ENCODE peak calls at places on chromosomes 5 and 9, in six cellular contexts. One of them, this sample, is unnamed.

GRCh38 chr5:125530833-125531610 is 784.6 kb upstream of the ZNF608 start:
- DNase-seq in sigmoid colon: no peak
- DNase-seq in testis: no peak
- DNase-seq in adrenal gland: no peak
- DNase-seq in psoas muscle: no peak
- DNase-seq in IMR-90: no peak
- DNase-seq in this sample: no peak

GRCh38 chr9:70259512-70259802 is 679 bp downstream of the SMC5 start:
- DNase-seq in sigmoid colon: no peak
- DNase-seq in testis: no peak
- DNase-seq in adrenal gland: no peak
- DNase-seq in psoas muscle: no peak
- DNase-seq in IMR-90: no peak
- DNase-seq in this sample: no peak

GRCh38 chr9:136532799-136533774 is 12.8 kb downstream of the NOTCH1 start:
- DNase-seq in sigmoid colon: no peak
- DNase-seq in testis: no peak
- DNase-seq in adrenal gland: no peak
- DNase-seq in psoas muscle: no peak
- DNase-seq in IMR-90: no peak
- DNase-seq in this sample: no peak

GRCh38 chr5:88269222-88269771 is 652 bp upstream of the TMEM161B start:
- DNase-seq in sigmoid colon: no peak
- DNase-seq in testis: peak; percentile 16
- DNase-seq in adrenal gland: no peak
- DNase-seq in psoas muscle: no peak
- DNase-seq in IMR-90: peak; percentile 16
- DNase-seq in this sample: no peak

GRCh38 chr9:92971776-92972175 is 24.5 kb downstream of the FGD3 start:
- DNase-seq in sigmoid colon: no peak
- DNase-seq in testis: no peak
- DNase-seq in adrenal gland: no peak
- DNase-seq in psoas muscle: no peak
- DNase-seq in IMR-90: no peak
- DNase-seq in this sample: no peak

GRCh38 chr5:95986937-95987520 is 25.4 kb upstream of the ELL2 start:
- DNase-seq in sigmoid colon: no peak
- DNase-seq in testis: no peak
- DNase-seq in adrenal gland: no peak
- DNase-seq in psoas muscle: no peak
- DNase-seq in IMR-90: no peak
- DNase-seq in this sample: no peak

GRCh38 chr9:93071464-93071863 is 13.0 kb downstream of the SUSD3 start:
- DNase-seq in sigmoid colon: no peak
- DNase-seq in testis: peak; percentile 59
- DNase-seq in adrenal gland: no peak
- DNase-seq in psoas muscle: no peak
- DNase-seq in IMR-90: peak; percentile 18
- DNase-seq in this sample: no peak

GRCh38 chr9:79264511-79265448 is 307.0 kb upstream of the TLE4 start:
- DNase-seq in sigmoid colon: no peak
- DNase-seq in testis: no peak
- DNase-seq in adrenal gland: no peak
- DNase-seq in psoas muscle: no peak
- DNase-seq in IMR-90: no peak
- DNase-seq in this sample: no peak

GRCh38 chr9:114308361-114308950 is 14.4 kb upstream of the ORM1 start:
- DNase-seq in sigmoid colon: peak; percentile 37
- DNase-seq in testis: peak; percentile 6
- DNase-seq in adrenal gland: peak; percentile 6
- DNase-seq in psoas muscle: no peak
- DNase-seq in IMR-90: no peak
- DNase-seq in this sample: peak; percentile 57

GRCh38 chr9:16485575-16486321 is 384.7 kb downstream of the BNC2 start:
- DNase-seq in sigmoid colon: no peak
- DNase-seq in testis: no peak
- DNase-seq in adrenal gland: no peak
- DNase-seq in psoas muscle: no peak
- DNase-seq in IMR-90: no peak
- DNase-seq in this sample: no peak

GRCh38 chr5:78958672-78959410 is 26.3 kb downstream of the ARSB start:
- DNase-seq in sigmoid colon: no peak
- DNase-seq in testis: no peak
- DNase-seq in adrenal gland: no peak
- DNase-seq in psoas muscle: no peak
- DNase-seq in IMR-90: no peak
- DNase-seq in this sample: no peak

GRCh38 chr9:744790-745456 is 96.6 kb upstream of the DMRT1 start:
- DNase-seq in sigmoid colon: peak; percentile 93
- DNase-seq in testis: peak; percentile 73
- DNase-seq in adrenal gland: peak; percentile 22
- DNase-seq in psoas muscle: peak; percentile 94
- DNase-seq in IMR-90: no peak
- DNase-seq in this sample: no peak

GRCh38 chr5:55708732-55709131 is 3.4 kb downstream of the SLC38A9 start:
- DNase-seq in sigmoid colon: no peak
- DNase-seq in testis: no peak
- DNase-seq in adrenal gland: no peak
- DNase-seq in psoas muscle: no peak
- DNase-seq in IMR-90: peak; percentile 34
- DNase-seq in this sample: no peak

GRCh38 chr9:6907772-6908381 is 150.1 kb downstream of the KDM4C start:
- DNase-seq in sigmoid colon: no peak
- DNase-seq in testis: no peak
- DNase-seq in adrenal gland: no peak
- DNase-seq in psoas muscle: no peak
- DNase-seq in IMR-90: peak; percentile 55
- DNase-seq in this sample: no peak

GRCh38 chr5:60463179-60463868 is 236.6 kb downstream of the DEPDC1B start:
- DNase-seq in sigmoid colon: no peak
- DNase-seq in testis: no peak
- DNase-seq in adrenal gland: no peak
- DNase-seq in psoas muscle: no peak
- DNase-seq in IMR-90: no peak
- DNase-seq in this sample: no peak

GRCh38 chr9:91589101-91589553 is 165.5 kb upstream of the NFIL3 start:
- DNase-seq in sigmoid colon: peak; percentile 74
- DNase-seq in testis: peak; percentile 65
- DNase-seq in adrenal gland: peak; percentile 26
- DNase-seq in psoas muscle: no peak
- DNase-seq in IMR-90: peak; percentile 88
- DNase-seq in this sample: no peak

GRCh38 chr9:87786423-87786822 is 60.5 kb downstream of the CTSL start:
- DNase-seq in sigmoid colon: no peak
- DNase-seq in testis: no peak
- DNase-seq in adrenal gland: no peak
- DNase-seq in psoas muscle: no peak
- DNase-seq in IMR-90: no peak
- DNase-seq in this sample: no peak

GRCh38 chr5:137887831-137888230 is 1.4 kb upstream of the PKD2L2 start:
- DNase-seq in sigmoid colon: no peak
- DNase-seq in testis: no peak
- DNase-seq in adrenal gland: no peak
- DNase-seq in psoas muscle: no peak
- DNase-seq in IMR-90: no peak
- DNase-seq in this sample: no peak

GRCh38 chr9:103287361-103287760 is 292.2 kb downstream of the CYLC2 start:
- DNase-seq in sigmoid colon: no peak
- DNase-seq in testis: no peak
- DNase-seq in adrenal gland: no peak
- DNase-seq in psoas muscle: no peak
- DNase-seq in IMR-90: no peak
- DNase-seq in this sample: no peak

GRCh38 chr9:123686131-123686848 is 243.6 kb downstream of the DENND1A start:
- DNase-seq in sigmoid colon: no peak
- DNase-seq in testis: peak; percentile 57
- DNase-seq in adrenal gland: peak; percentile 52
- DNase-seq in psoas muscle: no peak
- DNase-seq in IMR-90: peak; percentile 32
- DNase-seq in this sample: no peak

GRCh38 chr9:26781906-26782305 is 110.7 kb downstream of the CAAP1 start:
- DNase-seq in sigmoid colon: no peak
- DNase-seq in testis: no peak
- DNase-seq in adrenal gland: no peak
- DNase-seq in psoas muscle: no peak
- DNase-seq in IMR-90: no peak
- DNase-seq in this sample: no peak

GRCh38 chr5:19986036-19986619 is 1.9 kb downstream of the CDH18 start:
- DNase-seq in sigmoid colon: no peak
- DNase-seq in testis: no peak
- DNase-seq in adrenal gland: no peak
- DNase-seq in psoas muscle: no peak
- DNase-seq in IMR-90: no peak
- DNase-seq in this sample: no peak

GRCh38 chr9:72579190-72579589 is 57.8 kb downstream of the TMC1 start:
- DNase-seq in sigmoid colon: no peak
- DNase-seq in testis: no peak
- DNase-seq in adrenal gland: peak; percentile 71
- DNase-seq in psoas muscle: peak; percentile 74
- DNase-seq in IMR-90: peak; percentile 63
- DNase-seq in this sample: peak; percentile 74

GRCh38 chr5:168874713-168875380 is 295.7 kb upstream of the PANK3 start:
- DNase-seq in sigmoid colon: no peak
- DNase-seq in testis: no peak
- DNase-seq in adrenal gland: no peak
- DNase-seq in psoas muscle: no peak
- DNase-seq in IMR-90: peak; percentile 5
- DNase-seq in this sample: no peak
- TF ChIP-seq CTCF in sigmoid colon: no peak
- TF ChIP-seq CTCF in testis: no peak
- TF ChIP-seq CTCF in adrenal gland: no peak
- TF ChIP-seq CTCF in psoas muscle: no peak
- TF ChIP-seq CTCF in IMR-90: peak; percentile 35
- TF ChIP-seq CTCF in this sample: no peak

GRCh38 chr5:93574939-93575241 is 6.1 kb downstream of the NR2F1-AS1 start:
- DNase-seq in sigmoid colon: no peak
- DNase-seq in testis: no peak
- DNase-seq in adrenal gland: no peak
- DNase-seq in psoas muscle: no peak
- DNase-seq in IMR-90: no peak
- DNase-seq in this sample: no peak

GRCh38 chr5:93575466-93575865 is 5.6 kb downstream of the NR2F1-AS1 start:
- DNase-seq in sigmoid colon: no peak
- DNase-seq in testis: no peak
- DNase-seq in adrenal gland: no peak
- DNase-seq in psoas muscle: no peak
- DNase-seq in IMR-90: no peak
- DNase-seq in this sample: no peak

GRCh38 chr5:93574041-93574938 is 6.7 kb downstream of the NR2F1-AS1 start:
- DNase-seq in sigmoid colon: no peak
- DNase-seq in testis: no peak
- DNase-seq in adrenal gland: no peak
- DNase-seq in psoas muscle: no peak
- DNase-seq in IMR-90: no peak
- DNase-seq in this sample: no peak

GRCh38 chr5:93576994-93577575 is 3.9 kb downstream of the NR2F1-AS1 start:
- DNase-seq in sigmoid colon: no peak
- DNase-seq in testis: no peak
- DNase-seq in adrenal gland: no peak
- DNase-seq in psoas muscle: no peak
- DNase-seq in IMR-90: no peak
- DNase-seq in this sample: no peak

DNA sequence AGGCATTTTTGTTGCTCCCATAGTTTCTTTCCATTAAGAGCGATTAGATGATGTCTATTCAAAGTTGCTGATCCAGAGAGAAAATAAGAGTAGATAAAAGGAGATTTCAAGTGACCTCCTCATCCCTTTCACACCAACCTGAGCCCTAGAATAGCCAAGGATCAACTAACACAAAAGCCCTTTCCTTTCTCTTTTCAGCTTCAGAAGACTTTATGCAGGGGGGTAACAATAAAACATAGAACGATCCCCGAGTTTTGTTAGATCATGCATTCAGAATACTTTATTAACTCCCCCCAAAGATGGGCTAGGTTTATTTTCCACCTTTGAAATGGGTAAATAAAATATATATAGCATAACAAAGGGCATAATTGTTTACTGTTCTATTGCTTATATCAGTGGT is 5.0 kb downstream of the NR2F1-AS1 start:
- DNase-seq in sigmoid colon: no peak
- DNase-seq in testis: no peak
- DNase-seq in adrenal gland: no peak
- DNase-seq in psoas muscle: no peak
- DNase-seq in IMR-90: no peak
- DNase-seq in this sample: no peak
- H3K4me3 ChIP-seq in sigmoid colon: no peak overlapping the region
- H3K4me3 ChIP-seq in testis: no peak overlapping the region
- H3K4me3 ChIP-seq in adrenal gland: no peak overlapping the region
- H3K4me3 ChIP-seq in psoas muscle: no peak overlapping the region
- H3K4me3 ChIP-seq in IMR-90: no peak overlapping the region
- H3K4me3 ChIP-seq in this sample: no peak overlapping the region

DNA sequence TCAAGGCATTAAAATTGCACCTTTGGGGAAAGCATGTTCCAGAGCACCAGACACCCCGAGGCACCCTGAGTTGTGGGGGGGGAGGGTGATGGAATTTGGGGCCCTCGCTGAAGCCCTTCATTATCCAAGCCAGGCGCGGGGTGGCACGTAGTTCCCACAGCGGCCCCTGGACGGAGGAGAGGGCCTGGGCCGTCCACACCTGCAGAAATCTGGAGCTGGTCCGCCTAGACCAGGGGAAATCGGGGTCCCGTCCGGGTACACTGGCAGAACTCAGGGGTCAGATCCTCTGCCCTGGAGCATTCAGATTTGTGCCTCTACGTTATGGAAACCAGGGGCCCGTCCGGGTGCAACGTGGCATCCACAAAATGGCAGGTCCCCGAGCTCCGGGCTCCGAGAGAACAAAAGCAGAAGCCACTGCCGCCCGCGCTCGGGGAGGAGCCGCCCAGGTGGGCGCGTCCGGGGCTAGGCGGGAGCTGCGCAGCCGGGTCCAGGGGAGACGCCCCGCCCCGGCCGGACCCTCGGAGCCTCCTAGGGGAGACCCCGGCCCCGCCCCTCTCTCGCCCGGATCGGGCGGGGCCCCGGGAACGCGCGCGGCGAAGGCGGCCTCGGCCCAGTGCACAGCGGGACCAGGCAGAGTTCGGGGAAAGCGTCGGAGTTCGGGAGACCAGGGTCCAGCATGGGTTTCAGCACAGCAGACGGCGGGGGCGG is at the start of gene PLEKHG4B:
- DNase-seq in sigmoid colon: no peak
- DNase-seq in testis: peak; percentile 26
- DNase-seq in adrenal gland: no peak
- DNase-seq in psoas muscle: no peak
- DNase-seq in IMR-90: no peak
- DNase-seq in this sample: peak; percentile 62
- H3K27ac ChIP-seq in sigmoid colon: no peak within 1 kb of the TSS
- H3K27ac ChIP-seq in testis: no peak within 1 kb of the TSS
- H3K27ac ChIP-seq in adrenal gland: no peak within 1 kb of the TSS
- H3K27ac ChIP-seq in psoas muscle: no peak within 1 kb of the TSS
- H3K27ac ChIP-seq in IMR-90: no peak within 1 kb of the TSS
- H3K27ac ChIP-seq in this sample: no peak within 1 kb of the TSS

DNA sequence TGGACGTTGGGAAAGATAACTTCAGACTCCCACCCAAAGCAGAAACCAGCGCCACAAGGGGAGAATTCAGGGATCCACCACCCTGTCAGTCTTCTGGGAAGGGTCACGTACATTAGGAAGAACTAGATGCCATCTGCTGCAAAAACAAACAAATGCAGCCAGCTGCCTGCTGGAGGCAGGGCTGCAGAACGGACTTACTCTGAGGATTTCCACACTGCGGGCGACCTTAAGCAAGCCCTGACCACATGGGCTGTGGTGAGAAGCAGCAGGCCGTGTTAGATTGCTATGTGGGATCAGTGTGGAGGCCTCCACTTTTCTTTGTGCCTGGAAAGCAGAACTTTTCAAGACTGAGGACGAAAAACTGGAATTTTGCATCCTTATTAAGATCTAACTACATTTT is 13.4 kb upstream of the LTC4S start:
- DNase-seq in sigmoid colon: peak; percentile 65
- DNase-seq in testis: no peak
- DNase-seq in adrenal gland: no peak
- DNase-seq in psoas muscle: peak; percentile 48
- DNase-seq in IMR-90: no peak
- DNase-seq in this sample: no peak
- TF ChIP-seq CTCF in sigmoid colon: no peak
- TF ChIP-seq CTCF in testis: no peak
- TF ChIP-seq CTCF in adrenal gland: no peak
- TF ChIP-seq CTCF in psoas muscle: no peak
- TF ChIP-seq CTCF in IMR-90: no peak
- TF ChIP-seq CTCF in this sample: no peak

This sample was measured in coronary artery.